ENCODE peak calls at places on chromosomes 5 and 9, in nine cellular contexts. U, W, F, O, L, Y, Z, G and C are unnamed samples.

GRCh38 chr5:157384971-157385709 is 74.9 kb upstream of the NIPAL4 start:
- DNase-seq in U (peak; percentile 24), W (no peak), F (peak; percentile 91), O (peak; percentile 99), L (no peak), Y (no peak), Z (peak; percentile 85), G (no peak), C (no peak)

GRCh38 chr5:172090976-172091547 is 84.6 kb upstream of the FBXW11 start:
- DNase-seq in U (no peak), W (no peak), F (peak; percentile 59), O (no peak), L (no peak), Y (no peak), Z (no peak), G (no peak), C (no peak)

GRCh38 chr5:156460496-156460895 is 133.5 kb downstream of the SGCD start:
- DNase-seq in U (no peak), W (no peak), F (no peak), O (peak; percentile 54), L (no peak), Y (no peak), Z (no peak), G (no peak), C (no peak)

GRCh38 chr9:73643379-73644013 is 491.8 kb downstream of the ANXA1 start:
- DNase-seq in U (no peak), W (no peak), F (no peak), O (no peak), L (no peak), Y (no peak), Z (no peak), G (no peak), C (no peak)

GRCh38 chr9:133731876-133732321 is 6.3 kb downstream of the SARDH start:
- DNase-seq in U (no peak), W (no peak), F (no peak), O (peak; percentile 47), L (peak; percentile 20), Y (no peak), Z (no peak), G (peak; percentile 93), C (no peak)

GRCh38 chr5:94281402-94281801 is 337.0 kb downstream of the KIAA0825 start:
- DNase-seq in U (no peak), W (no peak), F (no peak), O (no peak), L (no peak), Y (no peak), Z (no peak), G (no peak), C (no peak)

GRCh38 chr5:80825780-80826460 is 134.2 kb upstream of the RASGRF2 start:
- DNase-seq in U (peak; percentile 67), W (no peak), F (no peak), O (no peak), L (no peak), Y (no peak), Z (no peak), G (no peak), C (no peak)

GRCh38 chr5:150671509-150672236 is 10.6 kb downstream of the MYOZ3 start:
- DNase-seq in U (no peak), W (no peak), F (no peak), O (no peak), L (no peak), Y (no peak), Z (no peak), G (no peak), C (no peak)

GRCh38 chr5:102591650-102592049 is 92.8 kb upstream of the SLCO6A1 start:
- DNase-seq in U (no peak), W (no peak), F (no peak), O (no peak), L (no peak), Y (no peak), Z (no peak), G (no peak), C (no peak)

GRCh38 chr9:118222375-118222774 is 518.2 kb downstream of the TLR4 start:
- DNase-seq in U (no peak), W (no peak), F (no peak), O (no peak), L (no peak), Y (no peak), Z (no peak), G (no peak), C (no peak)
- TF ChIP-seq CTCF in U (no peak), W (no peak), F (no peak), O (no peak), L (no peak), Y (no peak), Z (no peak), G (no peak), C (no peak)

DNA sequence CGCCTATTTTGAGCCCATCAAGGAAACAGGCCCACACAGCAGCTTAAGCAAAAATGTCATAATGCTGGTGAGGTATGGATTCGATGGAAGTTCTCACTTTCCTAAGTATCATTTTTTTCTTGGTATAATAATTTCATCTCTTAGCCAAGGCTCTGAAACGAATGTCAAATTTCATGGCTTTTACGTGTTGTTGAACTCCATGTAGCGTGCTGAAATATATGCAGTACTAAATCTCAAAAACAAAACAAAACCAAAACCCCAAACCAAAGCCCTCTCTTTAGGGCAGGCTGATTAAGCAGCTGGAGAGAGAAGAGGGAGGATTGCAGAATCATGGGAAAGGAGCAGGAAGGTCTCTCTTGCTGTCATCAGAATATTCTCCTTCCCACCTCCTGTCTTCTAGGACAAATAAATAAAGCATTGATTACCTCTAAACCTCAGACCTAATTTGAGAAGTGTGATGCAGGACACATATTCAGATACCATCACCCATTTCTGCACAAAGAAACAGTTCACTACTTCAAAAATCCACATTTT is 58.3 kb downstream of the TMEM174 start:
- DNase-seq in U (no peak), W (no peak), F (no peak), O (no peak), L (no peak), Y (no peak), Z (no peak), G (no peak), C (no peak)
- H3K27me3 ChIP-seq in U (peaks cover 33% of the 10 kb centered on the region), W (no peaks in the 10 kb centered on the region), F (peaks cover 53% of the 10 kb centered on the region), O (no peaks in the 10 kb centered on the region), L (peaks cover 85% of the 10 kb centered on the region), Y (no peaks in the 10 kb centered on the region), Z (peaks cover 61% of the 10 kb centered on the region), G (peaks cover 32% of the 10 kb centered on the region), C (peaks cover 65% of the 10 kb centered on the region)

GRCh38 chr9:89996106-89996505 is 391.3 kb downstream of the GADD45G start:
- DNase-seq in U (peak; percentile 62), W (no peak), F (no peak), O (no peak), L (no peak), Y (no peak), Z (no peak), G (no peak), C (no peak)

GRCh38 chr9:89993678-89994630 is 389.1 kb downstream of the GADD45G start:
- DNase-seq in U (no peak), W (peak; percentile 72), F (peak; percentile 76), O (no peak), L (no peak), Y (no peak), Z (peak; percentile 62), G (peak; percentile 58), C (no peak)

GRCh38 chr9:89996717-89997116 is 391.9 kb downstream of the GADD45G start:
- DNase-seq in U (no peak), W (peak; percentile 70), F (no peak), O (no peak), L (peak; percentile 36), Y (no peak), Z (no peak), G (no peak), C (no peak)

GRCh38 chr9:89992326-89993208 is 387.8 kb downstream of the GADD45G start:
- DNase-seq in U (no peak), W (no peak), F (no peak), O (no peak), L (no peak), Y (peak; percentile 54), Z (no peak), G (peak; percentile 28), C (no peak)

GRCh38 chr9:89994988-89995613 is 390.3 kb downstream of the GADD45G start:
- DNase-seq in U (no peak), W (no peak), F (no peak), O (no peak), L (no peak), Y (no peak), Z (no peak), G (no peak), C (no peak)
- TF ChIP-seq POLR2A in U (no peak), W (no peak), F (no peak), O (no peak), L (no peak), Y (no peak), Z (no peak), G (no peak), C (no peak)

GRCh38 chr9:93826905-93827544 is 128.1 kb downstream of the BARX1 start:
- DNase-seq in U (no peak), W (no peak), F (no peak), O (no peak), L (no peak), Y (no peak), Z (no peak), G (no peak), C (peak; percentile 26)

GRCh38 chr9:93827545-93828330 is 127.4 kb downstream of the BARX1 start:
- DNase-seq in U (no peak), W (peak; percentile 56), F (no peak), O (peak; percentile 28), L (peak; percentile 55), Y (no peak), Z (peak; percentile 63), G (peak; percentile 72), C (peak; percentile 76)

GRCh38 chr9:93824386-93825294 is 130.5 kb downstream of the BARX1 start:
- DNase-seq in U (no peak), W (no peak), F (peak; percentile 24), O (no peak), L (no peak), Y (no peak), Z (no peak), G (no peak), C (no peak)

GRCh38 chr9:93825348-93826115 is 129.6 kb downstream of the BARX1 start:
- DNase-seq in U (no peak), W (no peak), F (peak; percentile 34), O (no peak), L (no peak), Y (no peak), Z (no peak), G (no peak), C (no peak)

DNA sequence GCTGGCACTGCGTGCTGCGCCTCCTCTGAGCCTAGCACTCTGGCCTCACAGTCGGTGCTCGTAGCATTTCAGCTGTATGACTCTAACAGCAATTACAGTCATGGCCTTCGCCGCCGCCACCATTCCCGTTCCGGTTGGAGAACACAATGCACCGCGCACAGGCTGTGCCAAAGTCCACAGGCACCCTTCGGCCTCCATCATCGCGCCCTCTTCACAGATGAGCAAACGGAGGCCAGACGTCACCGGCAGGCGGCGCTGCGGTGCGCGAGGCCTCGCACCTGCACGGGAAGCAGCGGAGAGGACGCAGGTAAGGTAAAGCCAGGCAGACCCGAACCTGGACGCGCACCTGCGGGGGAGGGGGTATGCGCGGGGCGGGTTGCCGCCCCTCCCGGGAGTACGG is 128.9 kb downstream of the BARX1 start:
- DNase-seq in U (no peak), W (peak; percentile 48), F (no peak), O (no peak), L (no peak), Y (no peak), Z (no peak), G (peak; percentile 51), C (peak; percentile 46)
- TF ChIP-seq CTCF in U (no peak), W (no peak), F (no peak), O (no peak), L (no peak), Y (no peak), Z (peak; percentile 22), G (peak; percentile 27), C (no peak)